ENCODE peak calls at places on chromosomes 11 and 22, in five cellular contexts. X is GM23248, U is fibroblast of lung, I is non-pigmented ciliary epithelial cell, Z is HuH-7.5. F is an unnamed sample.

GRCh38 chr11:128802358-128802981 is 64.6 kb downstream of the KCNJ1 start:
- DNase-seq in X (peak), U (peak), I (no peak), Z (peak), F (peak)

GRCh38 chr11:131668867-131669780 is 298.7 kb downstream of the NTM start:
- DNase-seq in X (peak), U (peak), I (no peak), Z (peak), F (peak)

GRCh38 chr11:77055056-77055680 is 11.6 kb upstream of the CAPN5 start:
- DNase-seq in X (no peak), U (no peak), I (no peak), Z (no peak), F (no peak)

GRCh38 chr11:66814678-66815077 is 28.6 kb upstream of the RCE1 start:
- DNase-seq in X (no peak), U (no peak), I (no peak), Z (no peak), F (no peak)

GRCh38 chr11:114257621-114258558 is 38.3 kb upstream of the NNMT start:
- DNase-seq in X (peak), U (peak), I (no peak), Z (peak), F (no peak)

GRCh38 chr22:46201059-46201757 is 48.9 kb downstream of the CDPF1 start:
- DNase-seq in X (no peak), U (no peak), I (no peak), Z (no peak), F (no peak)

GRCh38 chr22:45096256-45096907 is 67.3 kb upstream of the NUP50 start:
- DNase-seq in X (peak), U (peak), I (no peak), Z (peak), F (peak)

GRCh38 chr11:132858203-132858602 is 674.1 kb downstream of the OPCML start:
- DNase-seq in X (peak), U (peak), I (no peak), Z (no peak), F (no peak)